ENCODE peak calls at places on chromosomes 1 and 21, in ten cellular contexts. A is psoas muscle, W is GM23248, V is lung, R is tibial artery, U is body of pancreas, G is AG10803, S is astrocyte of the cerebellum, N is upper lobe of right lung, K is adrenal gland. X is an unnamed sample.

GRCh38 chr21:38796426-38796825 is 9.3 kb upstream of the ETS2 start:
- DNase-seq in A (no peak), W (peak), V (no peak), R (no peak), U (no peak), G (no peak), S (peak), N (no peak), K (no peak), X (no peak)

GRCh38 chr1:172041689-172042088 is 200.4 kb downstream of the DNM3 start:
- DNase-seq in A (no peak), W (peak), V (no peak), R (no peak), U (no peak), G (peak), S (peak), N (no peak), K (no peak), X (no peak)

GRCh38 chr1:52636701-52637695 is 4.0 kb downstream of the SHISAL2A start:
- DNase-seq in A (no peak), W (no peak), V (no peak), R (no peak), U (peak), G (no peak), S (no peak), N (no peak), K (no peak), X (no peak)

GRCh38 chr1:207811920-207812720 is 60.3 kb downstream of the CD46 start:
- DNase-seq in A (peak), W (peak), V (peak), R (peak), U (peak), G (no peak), S (no peak), N (peak), K (peak), X (peak)

GRCh38 chr1:110673805-110674336 is 869 bp downstream of the KCNA3 start:
- DNase-seq in A (no peak), W (no peak), V (no peak), R (no peak), U (no peak), G (no peak), S (no peak), N (no peak), K (no peak), X (no peak)

GRCh38 chr1:231684333-231685244 is 58.0 kb downstream of the DISC1 start:
- DNase-seq in A (peak), W (no peak), V (no peak), R (no peak), U (no peak), G (no peak), S (no peak), N (no peak), K (no peak), X (no peak)

GRCh38 chr1:230548997-230549396 is 93.3 kb upstream of the COG2 start:
- DNase-seq in A (no peak), W (no peak), V (no peak), R (no peak), U (peak), G (no peak), S (no peak), N (no peak), K (no peak), X (no peak)

GRCh38 chr1:197342044-197342565 is 74.1 kb downstream of the CRB1 start:
- DNase-seq in A (no peak), W (no peak), V (no peak), R (no peak), U (no peak), G (no peak), S (no peak), N (no peak), K (no peak), X (no peak)

GRCh38 chr1:2860476-2861142 is 59.1 kb upstream of the TTC34 start:
- DNase-seq in A (peak), W (no peak), V (no peak), R (no peak), U (no peak), G (no peak), S (no peak), N (no peak), K (no peak), X (no peak)

GRCh38 chr1:62230724-62231123 is 36.1 kb downstream of the L1TD1 start:
- DNase-seq in A (no peak), W (peak), V (no peak), R (no peak), U (no peak), G (peak), S (peak), N (no peak), K (no peak), X (no peak)

GRCh38 chr1:213683529-213683928 is 304.2 kb upstream of the PROX1 start:
- DNase-seq in A (no peak), W (no peak), V (no peak), R (no peak), U (no peak), G (no peak), S (no peak), N (no peak), K (no peak), X (no peak)

GRCh38 chr1:177983824-177984528 is 14.1 kb upstream of the SEC16B start:
- DNase-seq in A (peak), W (peak), V (no peak), R (peak), U (peak), G (peak), S (peak), N (no peak), K (peak), X (peak)

GRCh38 chr1:22910286-22910685 is 62.4 kb downstream of the LACTBL1 start:
- DNase-seq in A (no peak), W (no peak), V (no peak), R (no peak), U (no peak), G (no peak), S (no peak), N (no peak), K (no peak), X (no peak)

GRCh38 chr21:30372139-30372770 is at the start of gene KRTAP13-2:
- DNase-seq in A (no peak), W (no peak), V (no peak), R (no peak), U (no peak), G (no peak), S (no peak), N (no peak), K (no peak), X (no peak)

GRCh38 chr1:41980872-41981653 is 62.3 kb upstream of the HIVEP3 start:
- DNase-seq in A (no peak), W (no peak), V (no peak), R (no peak), U (peak), G (peak), S (no peak), N (no peak), K (no peak), X (no peak)

GRCh38 chr1:212606042-212606733 is 2.4 kb upstream of the ATF3 start:
- DNase-seq in A (no peak), W (peak), V (no peak), R (no peak), U (no peak), G (no peak), S (no peak), N (no peak), K (no peak), X (no peak)

GRCh38 chr1:212607206-212607923 is 1.2 kb upstream of the ATF3 start:
- DNase-seq in A (peak), W (no peak), V (peak), R (peak), U (peak), G (no peak), S (no peak), N (peak), K (peak), X (peak)

GRCh38 chr1:212606734-212607205 is 1.8 kb upstream of the ATF3 start:
- DNase-seq in A (peak), W (peak), V (peak), R (peak), U (peak), G (no peak), S (no peak), N (peak), K (peak), X (no peak)

GRCh38 chr1:212607924-212608208 is 695 bp upstream of the ATF3 start:
- DNase-seq in A (peak), W (peak), V (no peak), R (no peak), U (no peak), G (no peak), S (no peak), N (no peak), K (no peak), X (no peak)

GRCh38 chr1:212605441-212605976 is 3.1 kb upstream of the ATF3 start:
- DNase-seq in A (no peak), W (peak), V (no peak), R (no peak), U (no peak), G (no peak), S (no peak), N (no peak), K (no peak), X (no peak)
- H3K4me3 ChIP-seq in A (no peak), W (no peak), V (no peak), R (peak), U (no peak), G (no peak), S (no peak), N (no peak), K (no peak), X (no peak)

DNA sequence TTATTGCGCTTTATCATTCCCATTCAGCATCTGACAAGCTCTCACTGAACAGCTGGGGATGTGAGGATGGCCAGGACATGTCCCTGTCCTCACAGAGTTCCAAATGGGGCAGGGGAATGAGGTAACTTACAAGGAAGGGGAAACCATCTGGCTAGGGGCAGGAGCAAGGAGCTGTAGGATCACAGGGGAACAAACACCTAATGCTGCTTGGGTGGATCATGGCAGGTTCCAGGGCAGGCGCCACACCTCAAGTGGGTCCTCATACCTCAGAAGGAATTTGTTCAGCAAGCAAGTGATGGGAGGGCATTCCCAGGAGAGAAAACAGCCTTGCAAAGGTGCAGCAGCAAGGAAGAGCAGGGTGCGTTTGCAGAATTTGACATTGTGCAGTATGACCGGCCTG is 35.1 kb upstream of the GRIK3 start:
- DNase-seq in A (no peak), W (no peak), V (peak), R (no peak), U (no peak), G (no peak), S (no peak), N (no peak), K (no peak), X (no peak)
- H3K4me3 ChIP-seq in A (no peak), W (no peak), V (no peak), R (no peak), U (no peak), G (no peak), S (no peak), N (no peak), K (no peak), X (no peak)

GRCh38 chr1:50425376-50426107 is 2.3 kb upstream of the DMRTA2 start:
- DNase-seq in A (no peak), W (no peak), V (no peak), R (no peak), U (no peak), G (peak), S (no peak), N (no peak), K (no peak), X (no peak)

GRCh38 chr1:50423670-50424000 is 392 bp upstream of the DMRTA2 start:
- DNase-seq in A (no peak), W (peak), V (no peak), R (no peak), U (no peak), G (no peak), S (no peak), N (no peak), K (no peak), X (no peak)

GRCh38 chr1:50424045-50424939 is 1.0 kb upstream of the DMRTA2 start:
- DNase-seq in A (no peak), W (no peak), V (no peak), R (no peak), U (no peak), G (no peak), S (no peak), N (no peak), K (no peak), X (no peak)

GRCh38 chr1:50426108-50426700 is 3.0 kb upstream of the DMRTA2 start:
- DNase-seq in A (no peak), W (no peak), V (no peak), R (no peak), U (no peak), G (no peak), S (no peak), N (no peak), K (no peak), X (no peak)

GRCh38 chr1:50424940-50425375 is 1.7 kb upstream of the DMRTA2 start:
- DNase-seq in A (no peak), W (no peak), V (no peak), R (no peak), U (no peak), G (no peak), S (no peak), N (no peak), K (no peak), X (no peak)
- H3K4me3 ChIP-seq in A (peak), W (no peak), V (no peak), R (peak), U (no peak), G (no peak), S (no peak), N (no peak), K (no peak), X (peak)

GRCh38 chr1:29774355-29774754 is 538.0 kb downstream of the PTPRU start:
- DNase-seq in A (no peak), W (no peak), V (no peak), R (no peak), U (no peak), G (no peak), S (no peak), N (no peak), K (no peak), X (no peak)
- H3K4me3 ChIP-seq in A (no peak), W (no peak), V (no peak), R (no peak), U (no peak), G (no peak), S (no peak), N (no peak), K (no peak), X (no peak)

GRCh38 chr1:8595919-8596318 is 221.5 kb downstream of the RERE start:
- DNase-seq in A (no peak), W (peak), V (no peak), R (no peak), U (no peak), G (no peak), S (no peak), N (no peak), K (no peak), X (no peak)

GRCh38 chr1:8597455-8597854 is 220.0 kb downstream of the RERE start:
- DNase-seq in A (no peak), W (peak), V (no peak), R (no peak), U (no peak), G (peak), S (no peak), N (no peak), K (no peak), X (no peak)

GRCh38 chr1:8598060-8598724 is 219.2 kb downstream of the RERE start:
- DNase-seq in A (no peak), W (peak), V (no peak), R (peak), U (peak), G (peak), S (peak), N (no peak), K (peak), X (peak)

GRCh38 chr1:8598783-8599182 is 218.7 kb downstream of the RERE start:
- DNase-seq in A (no peak), W (peak), V (no peak), R (no peak), U (peak), G (no peak), S (no peak), N (no peak), K (no peak), X (no peak)

DNA sequence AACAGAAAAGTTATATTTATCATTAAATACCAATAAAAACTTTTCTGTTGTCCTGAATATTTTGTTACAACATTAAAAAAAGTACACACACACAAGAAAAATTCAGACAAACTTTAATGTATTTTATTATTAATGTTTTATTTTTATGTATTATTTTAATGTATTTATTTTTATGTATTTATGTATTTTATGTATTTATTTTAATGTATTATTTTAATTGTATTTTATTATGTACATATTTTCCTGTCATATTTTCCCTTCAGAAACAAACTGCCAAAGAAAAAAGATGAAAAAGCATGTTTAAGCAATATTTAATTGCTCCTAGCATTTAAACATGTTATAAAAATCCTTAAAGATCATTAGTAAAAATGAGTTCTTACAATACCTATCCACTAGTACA is 222.1 kb downstream of the RERE start:
- DNase-seq in A (no peak), W (no peak), V (no peak), R (no peak), U (no peak), G (no peak), S (no peak), N (no peak), K (no peak), X (no peak)
- H3K4me3 ChIP-seq in A (no peak), W (no peak), V (no peak), R (no peak), U (no peak), G (no peak), S (no peak), N (no peak), K (no peak), X (no peak)

DNA sequence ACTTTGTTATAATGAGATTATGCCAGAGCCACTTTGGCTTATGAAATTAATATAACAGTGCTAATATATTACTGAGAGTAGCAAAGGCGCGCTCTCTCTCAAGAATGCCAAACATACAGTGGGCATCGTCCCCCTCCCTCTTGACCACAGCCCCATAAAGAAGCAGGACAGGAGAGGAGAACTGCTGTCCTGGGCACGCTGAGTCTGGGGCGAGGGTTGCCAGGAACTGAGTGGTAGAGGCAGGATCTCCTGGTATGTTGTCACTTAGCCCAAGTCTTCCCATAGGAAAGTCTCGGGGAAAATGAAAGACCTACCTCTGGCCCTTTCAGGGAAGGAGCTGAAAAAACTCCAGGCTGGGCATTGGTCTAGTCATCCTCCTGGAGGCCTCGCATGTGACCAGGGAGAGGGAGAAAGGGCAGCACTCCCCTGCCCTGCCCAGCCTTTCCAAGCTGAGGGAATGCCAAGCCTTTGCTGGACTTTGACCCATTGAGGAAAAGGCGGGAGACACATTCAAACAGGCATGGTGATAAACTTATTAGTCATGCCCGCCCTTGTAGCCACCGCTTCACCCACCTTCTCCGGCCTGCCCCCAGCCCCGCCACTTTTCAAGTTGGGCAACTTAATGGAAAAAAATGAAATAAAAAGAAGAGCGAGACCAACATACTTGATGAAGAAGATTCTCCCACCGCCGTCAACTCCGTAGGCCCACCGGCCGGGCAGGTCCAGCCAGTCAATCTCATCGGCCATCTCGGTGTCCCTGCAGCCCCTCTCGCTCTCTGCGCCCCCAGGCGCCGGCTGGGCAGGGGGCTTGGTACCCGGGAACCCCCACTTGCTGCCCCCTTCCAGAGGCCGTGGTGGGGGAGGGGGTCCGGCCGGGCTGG is 17.4 kb upstream of the PLEKHA6 start:
- DNase-seq in A (no peak), W (no peak), V (no peak), R (no peak), U (peak), G (no peak), S (no peak), N (no peak), K (no peak), X (no peak)
- H3K4me3 ChIP-seq in A (peak), W (peak), V (no peak), R (peak), U (peak), G (no peak), S (peak), N (peak), K (peak), X (peak)

GRCh38 chr1:183841950-183842816 is 37.3 kb downstream of the RGL1 start:
- DNase-seq in A (no peak), W (peak), V (no peak), R (no peak), U (no peak), G (peak), S (peak), N (no peak), K (no peak), X (no peak)
- H3K4me3 ChIP-seq in A (peak), W (peak), V (no peak), R (peak), U (no peak), G (peak), S (no peak), N (peak), K (peak), X (no peak)

DNA sequence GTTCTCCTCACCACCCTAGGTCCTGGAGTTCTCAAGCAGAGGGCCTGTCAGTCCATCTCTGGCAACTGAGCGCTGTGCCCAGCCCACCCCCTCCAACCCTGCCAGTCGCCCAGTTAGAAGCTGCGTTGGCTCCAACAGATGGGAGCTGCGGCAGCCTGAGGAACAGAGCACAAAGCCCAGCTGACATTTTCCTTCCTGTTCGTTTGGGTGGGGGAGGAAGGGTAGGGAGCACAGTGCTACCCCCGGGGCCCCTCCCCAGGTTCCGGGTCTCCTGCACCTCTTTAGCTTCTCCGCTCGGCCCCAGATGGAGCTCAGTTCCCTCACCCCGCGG is 1.4 kb downstream of the LRRN2 start:
- DNase-seq in A (no peak), W (no peak), V (no peak), R (no peak), U (no peak), G (no peak), S (no peak), N (no peak), K (no peak), X (no peak)
- H3K4me3 ChIP-seq in A (peak), W (no peak), V (no peak), R (peak), U (no peak), G (no peak), S (no peak), N (peak), K (peak), X (peak)

X was measured in right atrium auricular region.